ENCODE peak calls at places on chromosomes 7 and 10, in eight cellular contexts. V is psoas muscle; I is SJSA1; O is left ventricle myocardium inferior; F is CD8-positive, alpha-beta T cell; X is pancreas; R is Panc1; C is hepatocyte. G is an unnamed sample.

GRCh38 chr10:12628964-12629766 is 279.8 kb downstream of the CAMK1D start:
- DNase-seq in R (no peak), V (no peak), C (peak; percentile 41), I (no peak), O (no peak), F (no peak), X (no peak), G (no peak)

GRCh38 chr10:14975672-14976273 is 16.6 kb downstream of the MEIG1 start:
- DNase-seq in C (no peak), F (no peak), O (no peak), V (no peak), I (peak; percentile 21), X (no peak), R (no peak), G (no peak)

GRCh38 chr7:41817386-41817785 is 114.5 kb upstream of the INHBA start:
- DNase-seq in V (no peak), R (no peak), C (no peak), I (no peak), F (no peak), O (no peak), X (no peak), G (no peak)

GRCh38 chr10:89129850-89130396 is 77.2 kb downstream of the CH25H start:
- DNase-seq in X (no peak), R (no peak), F (no peak), I (no peak), C (no peak), O (peak; percentile 14), V (peak; percentile 15), G (no peak)

GRCh38 chr10:114632869-114633715 is 25.0 kb downstream of the ABLIM1 start:
- DNase-seq in O (peak; percentile 34), V (peak; percentile 36), C (peak; percentile 88), R (peak; percentile 92), X (no peak), F (no peak), I (peak; percentile 94), G (peak; percentile 13)

GRCh38 chr7:100978300-100978699 is 8.9 kb downstream of the MUC12 start:
- DNase-seq in O (no peak), F (no peak), V (no peak), I (no peak), C (no peak), R (no peak), X (no peak), G (no peak)

GRCh38 chr10:117534321-117535044 is 8.1 kb upstream of the EMX2 start:
- DNase-seq in I (no peak), F (no peak), V (no peak), O (no peak), X (peak; percentile 77), R (no peak), C (peak; percentile 36), G (peak; percentile 78)

GRCh38 chr10:129972966-129973673 is 9.0 kb upstream of the EBF3 start:
- DNase-seq in F (no peak), X (no peak), R (no peak), V (no peak), O (no peak), I (no peak), C (no peak), G (peak; percentile 76)

GRCh38 chr7:112202819-112203218 is 3.4 kb downstream of the DOCK4 start:
- DNase-seq in R (no peak), F (no peak), V (peak; percentile 31), I (no peak), O (no peak), X (no peak), C (peak; percentile 45), G (no peak)

GRCh38 chr10:63722537-63722936 is 201.3 kb downstream of the REEP3 start:
- DNase-seq in X (no peak), R (no peak), I (no peak), O (no peak), V (peak; percentile 40), F (no peak), C (peak; percentile 21), G (no peak)

GRCh38 chr7:127907638-127908040 is 123.6 kb downstream of the LRRC4 start:
- DNase-seq in O (no peak), R (no peak), X (no peak), C (peak; percentile 56), I (no peak), F (no peak), V (no peak), G (no peak)

GRCh38 chr10:18666810-18667209 is 7.6 kb downstream of the ARL5B start:
- DNase-seq in I (peak; percentile 70), C (no peak), X (no peak), F (no peak), O (no peak), V (no peak), R (no peak), G (no peak)

GRCh38 chr7:106064836-106065559 is 47.1 kb downstream of the SYPL1 start:
- DNase-seq in X (no peak), R (peak; percentile 81), C (peak; percentile 87), I (peak; percentile 69), F (no peak), O (peak; percentile 83), V (peak; percentile 88), G (peak; percentile 53)

GRCh38 chr10:8050561-8051108 is 3.9 kb upstream of the GATA3 start:
- DNase-seq in X (no peak), F (no peak), I (peak; percentile 54), R (no peak), O (no peak), V (no peak), C (peak; percentile 86), G (peak; percentile 85)

GRCh38 chr10:130961506-130962239 is 349.8 kb downstream of the TCERG1L start:
- DNase-seq in V (no peak), C (no peak), O (no peak), I (no peak), X (no peak), R (no peak), F (no peak), G (no peak)

GRCh38 chr7:23184709-23185354 is 3.0 kb downstream of the NUP42 start:
- DNase-seq in F (no peak), V (no peak), I (peak; percentile 34), X (no peak), R (peak; percentile 42), O (no peak), C (peak; percentile 56), G (no peak)

GRCh38 chr7:78379148-78379547 is 580.6 kb downstream of the PHTF2 start:
- DNase-seq in I (no peak), O (no peak), C (no peak), F (no peak), R (no peak), V (no peak), X (no peak), G (no peak)

GRCh38 chr7:27184342-27185012 is 555 bp downstream of the HOXA11 start:
- DNase-seq in F (no peak), R (no peak), V (no peak), O (no peak), I (peak; percentile 70), X (peak; percentile 62), C (no peak), G (peak; percentile 81)

GRCh38 chr7:123398931-123399330 is 135.5 kb downstream of the IQUB start:
- DNase-seq in R (no peak), F (no peak), C (no peak), X (no peak), V (no peak), O (no peak), I (no peak), G (no peak)

GRCh38 chr7:131076032-131076431 is 251.6 kb upstream of the MKLN1 start:
- DNase-seq in O (no peak), F (no peak), X (no peak), I (no peak), V (no peak), R (no peak), C (no peak), G (no peak)

GRCh38 chr7:157484411-157485081 is 147.7 kb downstream of the DNAJB6 start:
- DNase-seq in O (no peak), V (no peak), X (no peak), I (no peak), C (no peak), R (no peak), F (no peak), G (no peak)

DNA sequence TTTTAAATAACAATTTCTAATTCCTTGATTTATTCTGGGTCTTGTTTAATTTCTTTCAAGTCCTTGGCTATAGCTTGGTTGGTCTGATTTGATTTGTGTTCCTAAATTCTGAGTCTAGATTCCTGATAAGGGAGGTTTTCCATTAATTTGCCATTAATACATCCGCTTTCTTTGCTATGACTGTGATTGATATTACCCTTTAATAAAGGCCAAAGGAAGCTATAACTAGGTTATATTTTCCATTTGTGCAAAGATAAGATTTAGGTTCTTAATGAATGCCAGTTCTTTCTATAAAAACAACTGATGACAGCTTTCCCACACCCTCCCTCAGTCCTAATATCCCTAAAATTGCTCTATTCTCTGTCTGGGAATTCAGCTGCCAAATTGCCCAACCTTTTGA is 28.2 kb downstream of the NDUFB2 start:
- DNase-seq in O (no peak), V (no peak), F (no peak), I (no peak), R (no peak), X (no peak), C (no peak), G (no peak)
- H3K4me3 ChIP-seq in O (no peak overlapping the region), V (no peak overlapping the region), F (no peak overlapping the region), I (no peak overlapping the region), R (no peak overlapping the region), X (no peak overlapping the region), C (no peak overlapping the region), G (no peak overlapping the region)

GRCh38 chr10:90919683-90920574 is 958 bp downstream of the ANKRD1 start:
- DNase-seq in O (no peak), X (no peak), F (no peak), R (no peak), C (no peak), V (no peak), I (peak; percentile 19), G (no peak)
- H3K27me3 ChIP-seq in O (no peaks in the 10 kb centered on the region), X (no peaks in the 10 kb centered on the region), F (no peaks in the 10 kb centered on the region), R (no peaks in the 10 kb centered on the region), C (no peaks in the 10 kb centered on the region), V (no peaks in the 10 kb centered on the region), I (no peaks in the 10 kb centered on the region), G (peaks cover 89% of the 10 kb centered on the region)

DNA sequence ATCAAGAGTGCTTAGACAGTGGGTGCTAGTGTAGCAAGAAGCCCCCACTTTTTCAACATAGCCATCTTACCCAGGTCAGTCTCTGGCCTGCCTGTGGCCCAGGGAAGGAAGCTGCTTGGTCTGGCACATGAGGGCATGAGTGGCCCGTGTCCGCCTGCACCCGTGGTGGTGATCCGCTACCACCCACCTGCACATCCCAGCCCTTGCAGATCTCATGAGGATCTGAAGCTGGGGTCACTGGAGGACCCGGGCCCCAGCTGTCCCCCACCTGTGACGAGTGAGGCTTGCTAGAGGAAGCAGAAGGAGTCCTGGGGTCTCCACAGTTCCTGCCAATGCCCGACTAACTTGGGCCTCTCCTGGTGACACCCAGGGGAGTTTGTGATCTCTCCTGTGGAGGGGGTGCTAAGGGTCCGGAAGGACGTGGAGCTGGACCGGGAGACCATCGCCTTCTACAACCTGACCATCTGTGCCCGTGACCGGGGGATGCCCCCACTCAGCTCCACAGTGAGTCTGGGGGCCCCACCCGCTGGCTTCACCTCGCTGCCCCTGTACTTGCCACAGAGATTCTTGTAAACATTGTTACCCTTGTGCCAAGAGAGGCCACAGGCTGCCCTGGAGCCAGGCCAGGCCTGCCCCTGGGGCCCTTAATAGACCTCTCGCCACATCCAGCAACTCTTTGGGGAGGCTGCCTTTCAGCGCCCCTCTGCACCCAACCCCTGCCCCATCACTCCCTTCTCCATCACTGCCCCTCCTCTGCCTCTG is 10.8 kb upstream of the VSIR start:
- DNase-seq in X (no peak), F (no peak), R (no peak), C (no peak), V (no peak), O (no peak), I (no peak), G (no peak)
- H3K4me3 ChIP-seq in X (no peak overlapping the region), F (no peak overlapping the region), R (no peak overlapping the region), C (no peak overlapping the region), V (no peak overlapping the region), O (no peak overlapping the region), I (no peak overlapping the region), G (no peak overlapping the region)

GRCh38 chr10:24727811-24728210 is 4.1 kb upstream of the ARHGAP21 start:
- DNase-seq in X (no peak), V (no peak), R (no peak), C (peak; percentile 13), F (no peak), I (peak; percentile 25), O (no peak), G (peak; percentile 48)
- H3K27me3 ChIP-seq in X (no peaks in the 10 kb centered on the region), V (no peaks in the 10 kb centered on the region), R (no peaks in the 10 kb centered on the region), C (no peaks in the 10 kb centered on the region), F (no peaks in the 10 kb centered on the region), I (no peaks in the 10 kb centered on the region), O (no peaks in the 10 kb centered on the region), G (no peaks in the 10 kb centered on the region)

G was measured in H7.